ENCODE peak calls at places on chromosomes 13 and 19, in nine cellular contexts. One of them, this sample, is unnamed.

GRCh38 chr13:112761701-112762689 is 72.2 kb downstream of the ATP11A start:
- DNase-seq in stimulated activated CD8-positive, alpha-beta memory T cell treated with anti-CD3 and anti-CD28 coated beads, Interleukin-7, amount 100 ng/mL, for 1 hour: no peak
- DNase-seq in activated CD4-positive, alpha-beta T cell treated with anti-CD3 and anti-CD28 coated beads for 48 hours: no peak
- DNase-seq in C1 segment of cervical spinal cord: no peak
- DNase-seq in AG09319: no peak
- DNase-seq in mucosa of descending colon: no peak
- DNase-seq in Peyer's patch: no peak
- DNase-seq in Right ventricle myocardium superior: peak
- DNase-seq in RKO: no peak
- DNase-seq in this sample: no peak

GRCh38 chr19:45497791-45498190 is 452 bp upstream of the PPM1N start:
- DNase-seq in C1 segment of cervical spinal cord: no peak
- DNase-seq in mucosa of descending colon: no peak
- DNase-seq in Peyer's patch: no peak
- DNase-seq in stimulated activated CD8-positive, alpha-beta memory T cell treated with anti-CD3 and anti-CD28 coated beads, Interleukin-7, amount 100 ng/mL, for 1 hour: no peak
- DNase-seq in RKO: no peak
- DNase-seq in activated CD4-positive, alpha-beta T cell treated with anti-CD3 and anti-CD28 coated beads for 48 hours: no peak
- DNase-seq in Right ventricle myocardium superior: no peak
- DNase-seq in AG09319: no peak
- DNase-seq in this sample: no peak

GRCh38 chr19:36577271-36577996 is 4.3 kb upstream of the ZNF529 start:
- DNase-seq in C1 segment of cervical spinal cord: no peak
- DNase-seq in Right ventricle myocardium superior: no peak
- DNase-seq in AG09319: no peak
- DNase-seq in RKO: no peak
- DNase-seq in mucosa of descending colon: no peak
- DNase-seq in Peyer's patch: no peak
- DNase-seq in activated CD4-positive, alpha-beta T cell treated with anti-CD3 and anti-CD28 coated beads for 48 hours: no peak
- DNase-seq in stimulated activated CD8-positive, alpha-beta memory T cell treated with anti-CD3 and anti-CD28 coated beads, Interleukin-7, amount 100 ng/mL, for 1 hour: no peak
- DNase-seq in this sample: no peak

GRCh38 chr19:29545866-29546582 is 20.2 kb downstream of the VSTM2B start:
- DNase-seq in stimulated activated CD8-positive, alpha-beta memory T cell treated with anti-CD3 and anti-CD28 coated beads, Interleukin-7, amount 100 ng/mL, for 1 hour: no peak
- DNase-seq in mucosa of descending colon: no peak
- DNase-seq in RKO: no peak
- DNase-seq in C1 segment of cervical spinal cord: no peak
- DNase-seq in Right ventricle myocardium superior: no peak
- DNase-seq in activated CD4-positive, alpha-beta T cell treated with anti-CD3 and anti-CD28 coated beads for 48 hours: no peak
- DNase-seq in AG09319: no peak
- DNase-seq in Peyer's patch: peak
- DNase-seq in this sample: no peak

GRCh38 chr19:41323430-41324125 is 13.6 kb downstream of the CCDC97 start:
- DNase-seq in Peyer's patch: no peak
- DNase-seq in mucosa of descending colon: peak
- DNase-seq in activated CD4-positive, alpha-beta T cell treated with anti-CD3 and anti-CD28 coated beads for 48 hours: no peak
- DNase-seq in RKO: no peak
- DNase-seq in C1 segment of cervical spinal cord: no peak
- DNase-seq in Right ventricle myocardium superior: peak
- DNase-seq in stimulated activated CD8-positive, alpha-beta memory T cell treated with anti-CD3 and anti-CD28 coated beads, Interleukin-7, amount 100 ng/mL, for 1 hour: no peak
- DNase-seq in AG09319: peak
- DNase-seq in this sample: peak

GRCh38 chr19:12194827-12195500 is 32.1 kb downstream of the ZNF136 start:
- DNase-seq in Peyer's patch: peak
- DNase-seq in mucosa of descending colon: peak
- DNase-seq in activated CD4-positive, alpha-beta T cell treated with anti-CD3 and anti-CD28 coated beads for 48 hours: peak
- DNase-seq in C1 segment of cervical spinal cord: peak
- DNase-seq in RKO: no peak
- DNase-seq in stimulated activated CD8-positive, alpha-beta memory T cell treated with anti-CD3 and anti-CD28 coated beads, Interleukin-7, amount 100 ng/mL, for 1 hour: peak
- DNase-seq in Right ventricle myocardium superior: peak
- DNase-seq in AG09319: no peak
- DNase-seq in this sample: no peak

GRCh38 chr19:13938361-13939027 is at the start of gene PODNL1:
- DNase-seq in Peyer's patch: peak
- DNase-seq in stimulated activated CD8-positive, alpha-beta memory T cell treated with anti-CD3 and anti-CD28 coated beads, Interleukin-7, amount 100 ng/mL, for 1 hour: no peak
- DNase-seq in AG09319: peak
- DNase-seq in activated CD4-positive, alpha-beta T cell treated with anti-CD3 and anti-CD28 coated beads for 48 hours: no peak
- DNase-seq in C1 segment of cervical spinal cord: no peak
- DNase-seq in Right ventricle myocardium superior: no peak
- DNase-seq in RKO: no peak
- DNase-seq in mucosa of descending colon: no peak
- DNase-seq in this sample: no peak

GRCh38 chr13:26682606-26683005 is 78.0 kb downstream of the GPR12 start:
- DNase-seq in activated CD4-positive, alpha-beta T cell treated with anti-CD3 and anti-CD28 coated beads for 48 hours: no peak
- DNase-seq in mucosa of descending colon: no peak
- DNase-seq in Right ventricle myocardium superior: no peak
- DNase-seq in RKO: no peak
- DNase-seq in Peyer's patch: no peak
- DNase-seq in stimulated activated CD8-positive, alpha-beta memory T cell treated with anti-CD3 and anti-CD28 coated beads, Interleukin-7, amount 100 ng/mL, for 1 hour: no peak
- DNase-seq in C1 segment of cervical spinal cord: no peak
- DNase-seq in AG09319: no peak
- DNase-seq in this sample: no peak

GRCh38 chr13:24086642-24087041 is 73.9 kb upstream of the SPATA13 start:
- DNase-seq in stimulated activated CD8-positive, alpha-beta memory T cell treated with anti-CD3 and anti-CD28 coated beads, Interleukin-7, amount 100 ng/mL, for 1 hour: no peak
- DNase-seq in AG09319: no peak
- DNase-seq in RKO: no peak
- DNase-seq in Right ventricle myocardium superior: no peak
- DNase-seq in C1 segment of cervical spinal cord: no peak
- DNase-seq in activated CD4-positive, alpha-beta T cell treated with anti-CD3 and anti-CD28 coated beads for 48 hours: no peak
- DNase-seq in mucosa of descending colon: no peak
- DNase-seq in Peyer's patch: no peak
- DNase-seq in this sample: no peak

GRCh38 chr19:21698215-21698614 is 69.2 kb downstream of the ZNF100 start:
- DNase-seq in AG09319: no peak
- DNase-seq in C1 segment of cervical spinal cord: no peak
- DNase-seq in stimulated activated CD8-positive, alpha-beta memory T cell treated with anti-CD3 and anti-CD28 coated beads, Interleukin-7, amount 100 ng/mL, for 1 hour: no peak
- DNase-seq in activated CD4-positive, alpha-beta T cell treated with anti-CD3 and anti-CD28 coated beads for 48 hours: no peak
- DNase-seq in Peyer's patch: no peak
- DNase-seq in Right ventricle myocardium superior: no peak
- DNase-seq in mucosa of descending colon: no peak
- DNase-seq in RKO: peak
- DNase-seq in this sample: peak

GRCh38 chr13:80278706-80279105 is 62.2 kb downstream of the SPRY2 start:
- DNase-seq in C1 segment of cervical spinal cord: no peak
- DNase-seq in Right ventricle myocardium superior: no peak
- DNase-seq in stimulated activated CD8-positive, alpha-beta memory T cell treated with anti-CD3 and anti-CD28 coated beads, Interleukin-7, amount 100 ng/mL, for 1 hour: no peak
- DNase-seq in Peyer's patch: no peak
- DNase-seq in activated CD4-positive, alpha-beta T cell treated with anti-CD3 and anti-CD28 coated beads for 48 hours: no peak
- DNase-seq in mucosa of descending colon: no peak
- DNase-seq in RKO: no peak
- DNase-seq in AG09319: no peak
- DNase-seq in this sample: no peak

GRCh38 chr19:48506138-48506733 is 5.4 kb downstream of the LMTK3 start:
- DNase-seq in C1 segment of cervical spinal cord: no peak
- DNase-seq in RKO: peak
- DNase-seq in AG09319: peak
- DNase-seq in mucosa of descending colon: no peak
- DNase-seq in Right ventricle myocardium superior: no peak
- DNase-seq in stimulated activated CD8-positive, alpha-beta memory T cell treated with anti-CD3 and anti-CD28 coated beads, Interleukin-7, amount 100 ng/mL, for 1 hour: no peak
- DNase-seq in Peyer's patch: no peak
- DNase-seq in activated CD4-positive, alpha-beta T cell treated with anti-CD3 and anti-CD28 coated beads for 48 hours: no peak
- DNase-seq in this sample: peak